ENCODE peak calls at places on chromosomes 4 and X, in four cellular contexts. O is HEK293T, M is HepG2, E is K562. T is an unnamed sample.

GRCh38 chrX:120301497-120301896 is 9.8 kb downstream of the TMEM255A start:
- DNase-seq in O (no peak), M (no peak), E (no peak), T (no peak)

GRCh38 chrX:119190736-119191282 is 45.3 kb upstream of the PGRMC1 start:
- DNase-seq in O (no peak), M (no peak), E (no peak), T (no peak)

GRCh38 chr4:32574803-32575202 is 1854.6 kb downstream of the PCDH7 start:
- DNase-seq in O (no peak), M (no peak), E (no peak), T (no peak)

GRCh38 chrX:48467331-48467761 is 2.7 kb downstream of the SLC38A5 start:
- DNase-seq in O (no peak), M (no peak), E (peak), T (no peak)

GRCh38 chr4:164442167-164442566 is 311.8 kb upstream of the SMIM31 start:
- DNase-seq in O (no peak), M (no peak), E (no peak), T (no peak)

GRCh38 chrX:150085881-150086280 is 147.6 kb upstream of the EOLA2 start:
- DNase-seq in O (no peak), M (no peak), E (no peak), T (no peak)

GRCh38 chr4:102483120-102483519 is 18.0 kb upstream of the NFKB1 start:
- DNase-seq in O (no peak), M (no peak), E (no peak), T (no peak)

GRCh38 chrX:79146552-79147390 is 2.3 kb downstream of the GPR174 start:
- DNase-seq in O (no peak), M (no peak), E (no peak), T (no peak)

GRCh38 chr4:2186133-2186864 is 55.6 kb downstream of the HAUS3 start:
- DNase-seq in O (peak), M (peak), E (no peak), T (peak)

GRCh38 chr4:40195182-40196177 is 1.4 kb upstream of the RHOH start:
- DNase-seq in O (no peak), M (no peak), E (no peak), T (no peak)

GRCh38 chrX:110746014-110746413 is 49.6 kb downstream of the CHRDL1 start:
- DNase-seq in O (no peak), M (no peak), E (no peak), T (no peak)

GRCh38 chr4:104490096-104490769 is 4.5 kb downstream of the CXXC4 start:
- DNase-seq in O (no peak), M (no peak), E (no peak), T (no peak)

GRCh38 chrX:38803609-38804480 is 2.6 kb downstream of the MID1IP1 start:
- DNase-seq in O (peak), M (peak), E (peak), T (peak)

GRCh38 chrX:47030339-47030738 is 47.9 kb upstream of the RGN start:
- DNase-seq in O (peak), M (peak), E (peak), T (no peak)

GRCh38 chr4:74531952-74532794 is 87.2 kb downstream of the AREG start:
- DNase-seq in O (peak), M (peak), E (peak), T (no peak)

GRCh38 chr4:15349426-15349825 is 78.4 kb upstream of the C1QTNF7 start:
- DNase-seq in O (no peak), M (no peak), E (no peak), T (no peak)

GRCh38 chr4:163558539-163559044 is 64.1 kb downstream of the TMA16 start:
- DNase-seq in O (no peak), M (no peak), E (no peak), T (no peak)

GRCh38 chrX:9019151-9019550 is 14.8 kb downstream of the FAM9B start:
- DNase-seq in O (no peak), M (no peak), E (no peak), T (no peak)

GRCh38 chrX:6667048-6667768 is 132.3 kb upstream of the VCX3A start:
- DNase-seq in O (no peak), M (no peak), E (no peak), T (no peak)

GRCh38 chr4:1246111-1246881 is 2.6 kb downstream of the CTBP1 start:
- DNase-seq in O (no peak), M (no peak), E (no peak), T (peak)

GRCh38 chrX:22395372-22395771 is 122.7 kb downstream of the CBLL2 start:
- DNase-seq in O (no peak), M (no peak), E (no peak), T (no peak)

GRCh38 chrX:79259073-79259689 is 108.0 kb downstream of the ITM2A start:
- DNase-seq in O (no peak), M (no peak), E (no peak), T (no peak)

GRCh38 chr4:47566566-47566965 is 81.5 kb downstream of the ATP10D start:
- DNase-seq in O (no peak), M (no peak), E (no peak), T (no peak)

GRCh38 chrX:14884714-14885113 is 11.5 kb downstream of the MOSPD2 start:
- DNase-seq in O (no peak), M (no peak), E (no peak), T (no peak)

GRCh38 chr4:58807843-58808605 is 1697.8 kb upstream of the IGFBP7 start:
- DNase-seq in O (no peak), M (no peak), E (no peak), T (no peak)

GRCh38 chr4:2243682-2244380 is 1.9 kb upstream of the HAUS3 start:
- DNase-seq in O (peak), M (peak), E (no peak), T (peak)

DNA sequence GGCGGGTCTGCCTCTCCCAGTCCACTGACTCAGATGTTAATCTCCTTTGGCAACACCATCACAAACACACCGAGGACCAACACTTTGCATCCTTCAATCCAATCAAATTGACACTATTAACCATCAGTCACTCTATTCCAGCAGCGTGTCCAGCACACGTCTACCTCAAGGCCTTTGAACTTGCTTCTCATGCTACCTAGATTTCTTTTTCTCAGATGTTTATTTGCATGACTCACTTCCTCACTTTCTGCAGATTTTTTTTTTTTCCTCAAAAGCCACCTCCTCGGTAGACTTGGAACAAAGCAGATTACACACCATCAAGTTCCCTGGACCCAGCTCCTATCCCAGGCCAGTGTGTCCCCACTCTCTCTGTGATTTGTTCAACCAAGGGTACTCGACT is 49.5 kb downstream of the SUPT20HL2 start:
- DNase-seq in O (no peak), M (no peak), E (no peak), T (no peak)
- TF ChIP-seq ELF4 in O (no peak), M (no peak), E (no peak), T (no peak)

DNA sequence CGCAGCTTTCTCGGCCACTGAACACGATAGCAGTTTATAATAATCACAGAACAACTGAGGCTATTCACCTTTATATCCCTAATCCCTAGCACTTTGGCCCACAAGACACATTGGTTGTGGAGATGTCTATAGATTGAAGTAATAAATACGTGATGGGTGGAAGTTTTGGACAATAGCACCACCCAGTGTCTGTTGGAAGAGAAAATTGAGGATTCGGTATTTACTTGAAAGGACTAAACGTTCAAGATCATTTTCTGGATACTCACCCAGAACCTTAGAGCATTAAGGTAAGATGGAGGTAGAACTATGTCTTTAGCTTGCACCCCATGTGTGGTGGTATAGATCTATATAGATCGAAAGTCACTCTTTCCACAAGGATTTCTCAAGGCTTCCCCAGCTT is 792 bp upstream of the TMSB15A start:
- DNase-seq in O (no peak), M (no peak), E (no peak), T (no peak)
- TF ChIP-seq ELF4 in O (no peak), M (no peak), E (no peak), T (no peak)

GRCh38 chrX:11267311-11267910 is 25.8 kb upstream of the AMELX start:
- DNase-seq in O (no peak), M (peak), E (no peak), T (no peak)
- TF ChIP-seq ELF4 in O (no peak), M (no peak), E (no peak), T (no peak)

GRCh38 chr4:6250984-6251295 is 18.7 kb upstream of the WFS1 start:
- DNase-seq in O (no peak), M (no peak), E (no peak), T (no peak)

GRCh38 chr4:6251365-6251764 is 18.3 kb upstream of the WFS1 start:
- DNase-seq in O (no peak), M (no peak), E (no peak), T (no peak)

GRCh38 chr4:6248394-6248793 is 21.3 kb upstream of the WFS1 start:
- DNase-seq in O (no peak), M (no peak), E (no peak), T (no peak)

GRCh38 chr4:6252051-6252450 is 17.6 kb upstream of the WFS1 start:
- DNase-seq in O (no peak), M (no peak), E (no peak), T (no peak)

DNA sequence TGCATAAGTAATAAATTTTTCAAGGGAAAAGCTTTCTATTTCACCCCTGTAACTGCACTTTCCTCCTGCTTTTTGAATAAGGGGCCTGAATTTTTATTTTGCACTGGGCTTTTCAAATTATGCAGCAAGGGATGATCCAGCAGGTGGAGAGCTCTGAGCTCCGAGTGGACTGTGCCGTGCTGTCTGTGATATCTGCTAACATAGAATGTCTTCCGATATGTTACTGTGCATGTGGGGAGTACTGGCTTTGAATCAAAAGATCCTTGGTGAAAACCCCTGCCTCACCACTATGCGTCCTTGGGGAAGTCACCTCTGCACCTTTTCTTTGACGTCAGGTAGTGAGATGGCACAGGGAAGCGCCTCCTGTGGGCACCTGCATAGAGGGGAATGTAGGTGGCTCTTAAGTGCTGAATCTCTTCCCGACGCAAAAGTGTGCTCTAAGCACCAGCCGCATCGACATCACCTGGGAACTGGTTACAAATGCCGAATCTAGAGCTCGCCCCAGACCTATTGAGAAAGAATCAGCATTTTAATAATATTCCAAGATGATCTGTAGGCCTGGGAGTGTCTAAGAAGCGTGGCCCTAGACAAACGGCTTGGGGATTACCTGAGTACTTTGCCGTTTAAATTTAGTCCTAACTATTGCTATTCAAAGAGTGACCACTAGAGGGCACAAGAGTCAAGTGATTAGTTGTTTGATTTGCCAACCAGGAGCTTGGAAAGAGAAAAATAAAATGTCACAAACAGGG is 19.2 kb upstream of the WFS1 start:
- DNase-seq in O (peak), M (peak), E (peak), T (peak)
- TF ChIP-seq ELF4 in O (no peak), M (no peak), E (no peak), T (no peak)

GRCh38 chrX:151359931-151360871 is 36.8 kb upstream of the VMA21 start:
- DNase-seq in O (peak), M (peak), E (peak), T (peak)
- TF ChIP-seq ELF4 in O (no peak), M (no peak), E (no peak), T (no peak)

DNA sequence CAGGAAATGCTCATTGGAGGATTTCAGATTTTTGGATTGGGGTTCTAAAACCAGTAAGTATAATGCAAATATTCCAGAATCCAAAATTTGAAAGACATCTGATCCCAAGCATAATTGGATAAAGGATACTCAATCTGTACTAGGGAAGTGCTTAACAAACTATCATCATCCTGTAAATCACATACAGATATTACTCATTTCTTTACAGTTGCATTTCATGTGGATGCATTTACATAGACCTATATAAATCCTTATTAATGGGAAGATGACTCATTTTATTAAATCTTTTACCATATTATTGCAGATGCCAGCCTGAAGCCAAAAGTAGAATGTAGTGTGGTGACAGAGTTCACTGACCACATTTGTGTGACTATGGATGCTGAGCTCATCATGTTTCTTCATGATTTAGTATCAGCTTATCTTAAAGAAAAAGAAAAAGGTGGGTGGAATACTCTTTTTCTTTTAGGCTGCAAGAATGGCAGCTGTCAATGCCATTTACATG is 22.4 kb upstream of the ADAD1 start:
- DNase-seq in O (no peak), M (no peak), E (no peak), T (no peak)
- TF ChIP-seq ELF4 in O (no peak), M (no peak), E (no peak), T (no peak)

GRCh38 chr4:121272526-121272925 is 108.3 kb downstream of the QRFPR start:
- DNase-seq in O (no peak), M (no peak), E (no peak), T (no peak)
- TF ChIP-seq ELF4 in O (no peak), M (no peak), E (no peak), T (no peak)